ENCODE peak calls at places on chromosomes 7 and 10, in nine cellular contexts. I is psoas muscle, D is glutamatergic neuron, X is AG09309, H is GM13976, O is RWPE1, Z is osteoblast, K is right lobe of liver, L is neural progenitor cell. N is an unnamed sample.

GRCh38 chr7:1981201-1981877 is 251.4 kb downstream of the MAD1L1 start:
- DNase-seq in I (peak), K (peak), H (no peak), L (no peak), X (no peak), O (no peak), Z (no peak), D (peak), N (no peak)

GRCh38 chr7:74230446-74231231 is 20.8 kb downstream of the LAT2 start:
- DNase-seq in I (no peak), Z (no peak), X (no peak), D (no peak), O (no peak), H (peak), K (no peak), L (no peak), N (no peak)

GRCh38 chr10:132298038-132298935 is 9.5 kb downstream of the STK32C start:
- DNase-seq in Z (peak), O (no peak), D (no peak), X (no peak), H (no peak), K (no peak), I (no peak), L (peak), N (no peak)

GRCh38 chr10:5424751-5425150 is 12.4 kb downstream of the NET1 start:
- DNase-seq in K (no peak), D (no peak), I (no peak), X (no peak), Z (no peak), O (no peak), L (no peak), H (no peak), N (no peak)

GRCh38 chr7:104150470-104150869 is 57.3 kb downstream of the ORC5 start:
- DNase-seq in O (no peak), I (no peak), K (no peak), X (no peak), D (no peak), H (no peak), Z (no peak), L (no peak), N (no peak)

GRCh38 chr10:80183436-80183835 is 21.9 kb downstream of the ANXA11 start:
- DNase-seq in O (no peak), X (no peak), K (no peak), H (no peak), L (no peak), D (no peak), I (no peak), Z (no peak), N (no peak)

GRCh38 chr10:51369903-51370302 is 295.6 kb downstream of the PRKG1 start:
- DNase-seq in Z (peak), K (no peak), X (no peak), L (no peak), I (no peak), H (no peak), D (no peak), O (peak), N (no peak)

GRCh38 chr10:6136215-6137201 is 47.7 kb downstream of the RBM17 start:
- DNase-seq in X (peak), K (no peak), H (peak), D (no peak), I (no peak), L (no peak), Z (peak), O (peak), N (no peak)

GRCh38 chr10:3868274-3868669 is 83.3 kb upstream of the KLF6 start:
- DNase-seq in K (no peak), H (no peak), X (no peak), D (no peak), I (no peak), Z (no peak), O (no peak), L (no peak), N (no peak)

GRCh38 chr10:107966817-107967216 is 802.3 kb upstream of the SORCS1 start:
- DNase-seq in I (no peak), X (no peak), L (no peak), K (no peak), H (no peak), Z (no peak), D (no peak), O (no peak), N (no peak)

GRCh38 chr7:37901236-37901827 is 15.3 kb downstream of the SFRP4 start:
- DNase-seq in O (peak), I (no peak), H (no peak), K (no peak), L (peak), X (peak), Z (peak), D (no peak), N (no peak)

GRCh38 chr7:69599879-69600764 is 1.8 kb downstream of the AUTS2 start:
- DNase-seq in D (peak), L (peak), Z (peak), K (no peak), X (no peak), H (peak), I (no peak), O (no peak), N (no peak)

GRCh38 chr10:106609466-106609865 is 555.0 kb downstream of the SORCS1 start:
- DNase-seq in H (no peak), X (no peak), Z (peak), D (no peak), K (no peak), I (no peak), O (peak), L (no peak), N (no peak)

GRCh38 chr7:155973451-155973997 is 161.3 kb upstream of the SHH start:
- DNase-seq in D (no peak), X (no peak), L (no peak), H (no peak), Z (no peak), I (no peak), O (no peak), K (no peak), N (no peak)

GRCh38 chr7:2169923-2170575 is 62.7 kb downstream of the MAD1L1 start:
- DNase-seq in L (no peak), H (no peak), X (no peak), D (no peak), K (no peak), Z (peak), I (no peak), O (peak), N (no peak)

GRCh38 chr7:138755331-138755747 is 42.5 kb upstream of the TMEM213 start:
- DNase-seq in D (peak), X (no peak), H (no peak), I (no peak), O (no peak), Z (no peak), K (no peak), L (peak), N (peak)

GRCh38 chr7:467393-467828 is 52.2 kb downstream of the PDGFA start:
- DNase-seq in K (no peak), L (no peak), X (no peak), I (no peak), H (no peak), Z (no peak), O (no peak), D (no peak), N (no peak)

GRCh38 chr10:103215601-103216000 is 22.5 kb upstream of the NT5C2 start:
- DNase-seq in D (no peak), X (no peak), Z (no peak), H (no peak), K (no peak), L (no peak), O (no peak), I (no peak), N (no peak)

GRCh38 chr7:34058791-34059550 is 153.6 kb downstream of the BMPER start:
- DNase-seq in Z (no peak), D (peak), X (no peak), I (no peak), L (no peak), O (no peak), H (no peak), K (no peak), N (no peak)
- TF ChIP-seq CTCF in Z (no peak), D (no peak), X (no peak), I (no peak), L (no peak), O (no peak), H (no peak), K (no peak), N (no peak)

DNA sequence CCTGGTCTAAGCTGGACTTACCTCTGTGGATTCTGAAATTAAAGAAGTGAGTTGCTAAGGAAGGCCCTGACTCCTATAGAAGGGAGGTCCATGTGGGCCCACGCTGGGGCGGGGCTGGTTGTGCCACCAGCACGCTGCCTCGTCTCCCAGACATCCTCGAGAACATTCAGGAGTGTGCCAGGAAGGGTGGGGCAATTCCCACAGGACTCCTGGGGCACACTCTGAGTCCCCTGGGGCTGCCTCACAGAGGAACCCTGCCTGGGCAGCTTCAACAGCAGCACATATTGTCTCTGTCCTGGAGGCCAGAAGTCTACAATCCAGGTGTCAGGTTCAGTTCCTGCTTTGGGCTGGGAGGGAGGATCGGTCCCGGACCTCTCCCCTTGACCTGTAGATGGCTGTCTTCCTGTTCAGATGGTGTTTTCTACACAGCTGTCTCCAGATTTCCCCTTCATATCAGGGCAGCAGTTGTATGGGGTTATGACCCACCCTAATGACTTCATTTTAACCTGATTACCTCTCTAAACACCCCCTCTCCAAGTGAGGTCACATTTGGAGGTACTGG is 38.8 kb downstream of the ZNF467 start:
- DNase-seq in Z (peak), K (no peak), D (no peak), H (no peak), O (no peak), X (no peak), L (no peak), I (no peak), N (no peak)
- TF ChIP-seq CTCF in Z (no peak), K (no peak), D (no peak), H (no peak), O (no peak), X (no peak), L (no peak), I (no peak), N (no peak)

GRCh38 chr10:74036474-74036873 is 38.6 kb downstream of the VCL start:
- DNase-seq in D (no peak), H (no peak), Z (no peak), L (no peak), I (no peak), O (no peak), X (no peak), K (no peak), N (no peak)

GRCh38 chr10:74033724-74034123 is 35.8 kb downstream of the VCL start:
- DNase-seq in H (no peak), O (no peak), L (no peak), D (no peak), X (no peak), K (no peak), Z (no peak), I (no peak), N (no peak)

GRCh38 chr10:74032900-74033655 is 35.2 kb downstream of the VCL start:
- DNase-seq in I (no peak), H (no peak), X (no peak), K (no peak), O (no peak), Z (peak), D (no peak), L (no peak), N (no peak)

GRCh38 chr10:74034301-74034700 is 36.4 kb downstream of the VCL start:
- DNase-seq in I (no peak), D (no peak), O (no peak), L (no peak), Z (no peak), H (peak), K (no peak), X (no peak), N (no peak)

DNA sequence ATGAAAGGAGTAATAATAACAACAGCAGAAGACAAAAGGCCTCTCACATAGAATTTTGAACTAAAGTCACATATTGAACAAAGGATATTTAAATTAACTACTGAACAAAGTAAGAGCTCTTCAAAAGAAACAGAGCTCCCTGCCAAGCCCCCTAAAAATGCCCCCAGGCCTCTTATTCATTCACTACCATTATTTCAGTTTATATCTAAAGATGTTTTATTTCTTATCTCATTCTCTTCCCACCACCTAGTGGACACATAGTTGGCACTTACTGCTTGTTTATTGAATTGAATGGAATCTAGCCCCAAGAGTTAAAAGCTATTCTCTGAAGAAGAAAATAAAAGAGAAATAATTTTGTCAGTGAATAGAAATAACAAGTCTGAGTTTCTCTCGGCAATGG is 37.4 kb downstream of the VCL start:
- DNase-seq in O (no peak), L (no peak), H (no peak), X (no peak), Z (no peak), K (no peak), I (no peak), D (no peak), N (no peak)
- TF ChIP-seq CTCF in O (peak), L (peak), H (no peak), X (no peak), Z (peak), K (peak), I (peak), D (no peak), N (no peak)

DNA sequence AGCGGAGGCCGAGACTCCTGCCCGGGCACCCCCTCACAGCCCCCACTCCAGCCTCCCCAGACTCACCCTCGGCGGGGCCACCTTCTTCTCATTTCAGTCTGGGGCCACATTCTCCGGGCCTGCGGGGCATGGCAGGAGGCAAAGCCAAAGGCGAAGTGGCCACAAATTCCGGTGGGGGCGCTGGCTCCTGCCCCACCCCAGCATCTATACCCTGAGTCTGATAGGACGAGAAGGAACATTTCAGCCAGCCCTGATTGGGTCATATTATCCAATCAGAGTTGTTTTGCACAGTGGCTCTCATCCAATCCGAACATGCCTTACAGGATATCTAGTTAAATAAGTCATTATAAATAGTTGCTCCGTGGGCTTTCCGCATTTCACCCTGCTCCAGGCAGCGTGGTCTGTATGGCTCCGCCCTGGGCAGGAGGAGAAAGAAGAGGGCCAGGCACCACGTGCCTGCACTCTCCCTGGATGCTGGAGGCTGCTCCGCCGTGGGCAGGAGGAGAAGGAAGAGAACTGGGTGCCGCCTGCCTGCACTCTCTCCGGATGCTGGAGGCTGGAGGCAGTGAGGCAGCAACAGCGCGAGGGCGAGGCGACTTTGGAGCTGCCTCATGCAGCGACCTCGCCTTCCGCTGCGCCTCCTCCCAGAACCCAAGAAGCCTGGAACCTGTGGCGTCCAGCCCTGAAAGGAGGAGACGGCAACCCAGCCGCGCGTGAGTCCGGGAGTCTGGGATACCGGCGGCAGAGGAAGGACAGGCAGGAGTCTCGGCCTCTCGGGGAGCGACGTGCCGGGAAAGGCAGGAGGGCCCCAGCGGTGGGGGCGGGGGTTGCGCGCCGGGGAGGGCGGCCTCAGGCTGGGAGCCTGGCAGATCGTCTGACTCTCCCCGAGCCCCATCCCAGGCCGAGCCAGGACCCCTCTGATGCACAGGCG is 162.9 kb downstream of the ZNF33B start:
- DNase-seq in K (no peak), Z (peak), L (no peak), I (no peak), D (peak), O (peak), H (peak), X (peak), N (no peak)
- TF ChIP-seq CTCF in K (no peak), Z (no peak), L (no peak), I (no peak), D (no peak), O (no peak), H (no peak), X (no peak), N (no peak)

GRCh38 chr10:18140957-18141888 is 999 bp downstream of the CACNB2 start:
- DNase-seq in Z (peak), D (no peak), I (no peak), X (no peak), H (peak), O (no peak), K (no peak), L (peak), N (no peak)
- TF ChIP-seq CTCF in Z (no peak), D (no peak), I (no peak), X (no peak), H (no peak), O (no peak), K (no peak), L (no peak), N (no peak)

DNA sequence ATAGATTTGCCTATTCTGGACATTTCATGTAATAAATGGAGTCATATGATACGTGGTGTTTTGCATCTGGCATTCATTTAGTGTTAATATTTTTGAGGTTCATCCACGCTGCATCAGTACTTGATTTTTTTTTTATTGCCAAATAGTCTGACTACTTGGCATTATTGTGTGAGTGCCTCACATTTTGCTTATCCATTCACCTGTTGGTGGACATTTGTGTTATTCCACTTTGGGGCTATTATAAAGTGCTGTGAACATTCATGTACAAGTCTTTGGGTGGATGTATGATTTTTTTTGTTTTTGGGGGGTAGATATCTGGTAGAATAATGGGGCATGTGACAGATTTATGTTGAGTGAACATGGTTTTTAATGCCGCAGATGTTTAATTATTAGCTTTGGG is 19.7 kb downstream of the CUL1 start:
- DNase-seq in X (no peak), Z (no peak), D (no peak), O (no peak), K (no peak), L (no peak), I (no peak), H (no peak), N (no peak)
- TF ChIP-seq CTCF in X (no peak), Z (no peak), D (no peak), O (no peak), K (no peak), L (no peak), I (no peak), H (no peak), N (no peak)

DNA sequence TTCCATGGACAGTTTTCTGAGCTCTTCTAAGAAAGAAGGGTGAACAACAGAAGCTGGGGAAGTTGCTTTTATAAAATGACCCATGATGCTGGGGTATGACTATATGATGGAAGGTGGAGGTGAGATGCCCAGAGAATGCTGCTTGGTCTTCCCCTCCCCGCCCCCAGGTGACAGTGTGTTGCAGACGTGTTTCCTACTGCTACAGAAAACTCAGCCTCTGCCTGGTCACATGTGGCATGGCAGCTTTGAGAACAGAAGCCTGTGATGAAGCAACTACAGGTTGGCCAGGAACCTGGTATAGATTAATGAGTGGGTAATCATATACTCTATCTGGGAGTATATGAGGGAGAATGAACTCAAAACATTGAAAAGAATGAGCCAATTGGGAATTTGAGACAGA is 67.1 kb downstream of the MTURN start:
- DNase-seq in X (no peak), I (no peak), O (no peak), K (no peak), L (no peak), H (no peak), Z (peak), D (no peak), N (no peak)
- TF ChIP-seq CTCF in X (no peak), I (no peak), O (no peak), K (no peak), L (no peak), H (no peak), Z (no peak), D (no peak), N (no peak)

GRCh38 chr7:149743481-149743880 is 29.9 kb downstream of the ZNF467 start:
- DNase-seq in H (no peak), K (no peak), I (no peak), Z (peak), O (no peak), D (no peak), L (no peak), X (no peak), N (no peak)

GRCh38 chr7:149736478-149737360 is 36.7 kb downstream of the ZNF467 start:
- DNase-seq in Z (peak), D (no peak), O (no peak), I (no peak), L (no peak), X (no peak), K (no peak), H (no peak), N (no peak)

GRCh38 chr7:149741629-149742028 is 31.8 kb downstream of the ZNF467 start:
- DNase-seq in X (peak), L (no peak), O (no peak), K (no peak), D (no peak), I (no peak), Z (peak), H (no peak), N (peak)

GRCh38 chr7:149742075-149742701 is 31.2 kb downstream of the ZNF467 start:
- DNase-seq in L (peak), H (peak), I (peak), X (no peak), Z (peak), K (peak), D (peak), O (peak), N (peak)
- TF ChIP-seq CTCF in L (peak), H (peak), I (peak), X (peak), Z (peak), K (peak), D (peak), O (peak), N (peak)